ENCODE peak calls at places on chromosome 1, in ten cellular contexts. K, C, J, X, T, V, Y, O, I and L are unnamed samples.

GRCh38 chr1:192401832-192402231 is 85.0 kb downstream of the RGS21 start:
- DNase-seq in K (no peak), C (peak), J (no peak), X (no peak), T (peak), V (peak), Y (no peak), O (no peak), I (no peak), L (no peak)

GRCh38 chr1:182385885-182386853 is 5.4 kb downstream of the GLUL start:
- DNase-seq in K (no peak), C (no peak), J (no peak), X (no peak), T (no peak), V (no peak), Y (no peak), O (peak), I (no peak), L (no peak)

GRCh38 chr1:154720328-154721301 is 112.6 kb upstream of the ADAR start:
- DNase-seq in K (no peak), C (no peak), J (no peak), X (no peak), T (no peak), V (no peak), Y (no peak), O (no peak), I (no peak), L (no peak)

GRCh38 chr1:71857862-71858261 is 424.5 kb downstream of the NEGR1 start:
- DNase-seq in K (no peak), C (no peak), J (no peak), X (no peak), T (peak), V (peak), Y (no peak), O (no peak), I (no peak), L (no peak)

GRCh38 chr1:205976708-205977107 is 26.5 kb downstream of the RAB7B start:
- DNase-seq in K (no peak), C (no peak), J (peak), X (no peak), T (peak), V (peak), Y (no peak), O (no peak), I (no peak), L (no peak)

GRCh38 chr1:197776348-197777082 is 1.2 kb upstream of the DENND1B start:
- DNase-seq in K (no peak), C (peak), J (peak), X (no peak), T (peak), V (peak), Y (no peak), O (no peak), I (peak), L (no peak)

GRCh38 chr1:66542811-66543767 is 9.1 kb downstream of the SGIP1 start:
- DNase-seq in K (peak), C (peak), J (peak), X (peak), T (peak), V (peak), Y (no peak), O (peak), I (no peak), L (no peak)

GRCh38 chr1:198657550-198658064 is 18.8 kb downstream of the PTPRC start:
- DNase-seq in K (no peak), C (peak), J (peak), X (no peak), T (peak), V (peak), Y (no peak), O (no peak), I (no peak), L (no peak)

GRCh38 chr1:67431156-67431765 is 1.1 kb upstream of the SERBP1 start:
- DNase-seq in K (no peak), C (no peak), J (no peak), X (no peak), T (no peak), V (no peak), Y (no peak), O (no peak), I (no peak), L (no peak)

GRCh38 chr1:17507916-17508315 is 31.6 kb upstream of the ARHGEF10L start:
- DNase-seq in K (no peak), C (no peak), J (no peak), X (no peak), T (no peak), V (no peak), Y (no peak), O (no peak), I (no peak), L (no peak)
- TF ChIP-seq CTCF in K (peak), C (peak), J (no peak), X (no peak), T (peak), V (peak), Y (no peak), O (no peak), I (no peak), L (peak)

DNA sequence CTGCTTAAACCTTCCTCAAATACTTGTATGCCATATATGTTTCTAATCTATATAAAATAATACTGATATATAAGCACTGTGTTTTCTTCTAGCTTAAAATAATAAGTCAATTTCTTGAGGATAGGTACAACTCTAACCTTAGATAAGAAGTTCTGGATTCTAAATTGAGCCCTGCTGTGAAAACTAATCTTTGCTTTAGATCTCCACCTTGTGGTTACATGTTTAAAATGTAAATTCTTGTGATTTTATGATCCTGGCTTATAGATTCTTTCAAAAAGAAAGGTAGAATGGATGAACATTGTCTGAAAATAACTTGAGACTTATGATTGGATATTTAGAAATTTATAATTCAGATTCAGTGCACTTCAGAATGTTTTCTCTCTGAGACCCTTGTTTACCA is 38.9 kb upstream of the HMCN1 start:
- DNase-seq in K (no peak), C (no peak), J (no peak), X (no peak), T (peak), V (no peak), Y (no peak), O (no peak), I (no peak), L (no peak)
- TF ChIP-seq CTCF in K (no peak), C (peak), J (peak), X (no peak), T (no peak), V (peak), Y (peak), O (no peak), I (no peak), L (no peak)

GRCh38 chr1:223175032-223175431 is 32.0 kb upstream of the TLR5 start:
- DNase-seq in K (no peak), C (peak), J (peak), X (no peak), T (peak), V (peak), Y (no peak), O (no peak), I (no peak), L (no peak)
- TF ChIP-seq CTCF in K (no peak), C (peak), J (peak), X (peak), T (no peak), V (peak), Y (no peak), O (no peak), I (no peak), L (peak)

DNA sequence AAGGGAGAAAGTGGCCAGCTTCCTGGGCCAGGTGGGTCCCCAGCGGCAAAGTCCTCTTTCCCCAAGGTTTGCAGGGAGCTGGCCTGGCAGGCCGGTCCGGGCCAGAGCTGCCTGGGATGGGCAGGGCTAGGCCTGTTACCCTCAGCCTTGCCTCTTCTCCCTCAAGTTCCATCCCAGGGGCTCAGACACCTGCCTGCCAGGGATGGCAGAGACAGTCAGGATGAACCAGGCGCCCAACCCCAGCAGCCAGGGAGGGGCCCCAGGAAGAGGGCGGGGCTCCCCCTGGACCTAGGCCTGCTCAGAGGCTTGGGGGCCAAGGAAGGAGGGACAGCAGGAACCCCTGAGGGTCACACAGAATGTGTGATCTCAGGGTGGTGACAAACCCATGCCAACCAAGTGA is 120.6 kb downstream of the CASZ1 start:
- DNase-seq in K (no peak), C (no peak), J (no peak), X (no peak), T (no peak), V (no peak), Y (no peak), O (no peak), I (no peak), L (no peak)
- TF ChIP-seq CTCF in K (no peak), C (no peak), J (no peak), X (no peak), T (no peak), V (no peak), Y (no peak), O (no peak), I (no peak), L (no peak)

DNA sequence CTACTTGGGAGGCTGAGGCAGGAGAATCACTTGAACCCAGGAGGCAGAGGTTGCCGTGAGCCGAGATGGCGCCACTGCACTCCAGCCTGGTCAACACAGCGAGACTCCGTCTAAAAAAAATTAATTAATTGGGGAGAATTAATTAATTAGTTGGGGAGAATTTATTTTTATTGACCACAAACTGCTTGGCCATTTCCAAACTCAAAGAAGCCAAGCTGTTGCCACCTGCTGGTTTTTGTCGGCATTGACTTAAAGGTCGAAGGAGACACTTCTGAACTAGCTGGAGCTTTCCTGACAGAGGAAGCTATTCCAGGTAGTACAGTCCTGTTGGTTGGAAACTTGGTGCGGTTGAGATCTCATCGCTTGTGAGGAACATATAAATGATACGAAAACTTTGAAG is 13.1 kb downstream of the MAP1LC3C start:
- DNase-seq in K (no peak), C (peak), J (peak), X (peak), T (peak), V (peak), Y (no peak), O (no peak), I (no peak), L (no peak)
- TF ChIP-seq CTCF in K (no peak), C (peak), J (peak), X (peak), T (peak), V (peak), Y (peak), O (no peak), I (peak), L (peak)